ENCODE peak calls at places on chromosome 4, in ten cellular contexts. A is Calu3; M is NCI-H774; D is iris pigment epithelial cell; P is stimulated activated CD4-positive, alpha-beta T cell treated with anti-CD3 and anti-CD28 coated beads, Interleukin-12 subunit alpha, Interleukin-12 subunit beta, amount 100 ng/mL, for 24 hours; H is stimulated activated naive CD8-positive, alpha-beta T cell treated with anti-CD3 and anti-CD28 coated beads, Interleukin-15, Interleukin-2, amounts not matched to agents 100 U/mL and 50 U/mL, for 24 hours; V is activated T-helper 9 cell treated with anti-CD3 and anti-CD28 coated beads, Interleukin-2, amount 50 U/mL, for 16 hours; J is Kasumi-1; U is A673; O is head of caudate nucleus. E is an unnamed sample.

GRCh38 chr4:176927664-176928063 is 134.9 kb upstream of the VEGFC start:
- DNase-seq in J (no peak), A (no peak), D (peak), H (no peak), V (no peak), P (no peak), O (no peak), M (no peak), U (peak), E (no peak)

GRCh38 chr4:156503119-156503518 is 468.5 kb downstream of the PDGFC start:
- DNase-seq in H (no peak), P (no peak), O (no peak), V (no peak), A (peak), M (no peak), D (no peak), J (no peak), U (no peak), E (no peak)

GRCh38 chr4:81116571-81116970 is 86.1 kb downstream of the BMP3 start:
- DNase-seq in M (no peak), J (no peak), H (no peak), D (no peak), U (no peak), O (no peak), V (no peak), A (no peak), P (no peak), E (no peak)

GRCh38 chr4:5471691-5472090 is 236.7 kb downstream of the EVC2 start:
- DNase-seq in D (no peak), V (no peak), H (no peak), U (no peak), A (no peak), M (no peak), P (no peak), O (no peak), J (peak), E (no peak)

GRCh38 chr4:87310691-87311335 is 11.9 kb downstream of the HSD17B13 start:
- DNase-seq in V (no peak), O (no peak), H (no peak), J (no peak), A (no peak), P (no peak), U (no peak), M (no peak), D (no peak), E (no peak)

GRCh38 chr4:185011408-185011807 is 6.9 kb upstream of the HELT start:
- DNase-seq in P (no peak), V (no peak), J (peak), D (peak), A (peak), O (no peak), H (peak), U (peak), M (no peak), E (peak)

GRCh38 chr4:119489305-119489704 is 139.3 kb downstream of the PDE5A start:
- DNase-seq in D (no peak), V (no peak), A (no peak), M (no peak), H (no peak), P (no peak), J (no peak), U (no peak), O (no peak), E (no peak)

GRCh38 chr4:102493794-102494193 is 7.4 kb upstream of the NFKB1 start:
- DNase-seq in U (no peak), M (peak), V (no peak), A (no peak), O (no peak), P (no peak), H (no peak), J (no peak), D (no peak), E (no peak)

GRCh38 chr4:53844133-53844532 is 220.3 kb downstream of the CHIC2 start:
- DNase-seq in A (no peak), U (no peak), O (no peak), P (no peak), V (no peak), D (no peak), H (no peak), J (no peak), M (no peak), E (no peak)

GRCh38 chr4:187414716-187415115 is 580.9 kb upstream of the ZFP42 start:
- DNase-seq in V (no peak), U (no peak), A (no peak), J (no peak), H (no peak), M (no peak), P (no peak), D (no peak), O (no peak), E (no peak)